ENCODE peak calls at places on chromosomes 1 and 21, in nine cellular contexts. J is fibroblast of lung; K is psoas muscle; H is dorsolateral prefrontal cortex; L is CD8-positive, alpha-beta T cell; R is astrocyte; A is colonic mucosa; E is H9; P is activated B cell treated with CpG ODN at 0.5 μM for 24 hours. O is an unnamed sample.

GRCh38 chr1:95852483-95853070 is 618.6 kb downstream of the RWDD3 start:
- DNase-seq in J (no peak), K (no peak), H (no peak), L (no peak), R (no peak), A (no peak), E (no peak), P (no peak), O (peak)

GRCh38 chr1:207463021-207463420 is 8.9 kb downstream of the CR2 start:
- DNase-seq in J (peak), K (no peak), H (no peak), L (no peak), R (peak), A (no peak), E (no peak), P (no peak), O (no peak)

GRCh38 chr1:21638531-21639341 is 30.4 kb downstream of the RAP1GAP start:
- DNase-seq in J (peak), K (peak), H (no peak), L (no peak), R (peak), A (no peak), E (no peak), P (no peak), O (peak)

GRCh38 chr1:117655220-117655577 is 49.4 kb downstream of the TENT5C start:
- DNase-seq in J (no peak), K (no peak), H (no peak), L (no peak), R (no peak), A (no peak), E (no peak), P (no peak), O (no peak)

GRCh38 chr1:38569932-38570356 is 289.6 kb downstream of the RRAGC start:
- DNase-seq in J (no peak), K (no peak), H (no peak), L (no peak), R (no peak), A (no peak), E (no peak), P (no peak), O (no peak)

GRCh38 chr1:37452416-37452815 is 22.0 kb upstream of the ZC3H12A start:
- DNase-seq in J (no peak), K (no peak), H (no peak), L (no peak), R (no peak), A (no peak), E (peak), P (no peak), O (no peak)

GRCh38 chr1:17422461-17422860 is 17.0 kb downstream of the RCC2 start:
- DNase-seq in J (no peak), K (no peak), H (no peak), L (no peak), R (no peak), A (no peak), E (no peak), P (no peak), O (no peak)

GRCh38 chr1:150127868-150128267 is 21.8 kb upstream of the PLEKHO1 start:
- DNase-seq in J (peak), K (no peak), H (no peak), L (no peak), R (no peak), A (no peak), E (no peak), P (no peak), O (no peak)

GRCh38 chr1:70518106-70518505 is 107.0 kb downstream of the CTH start:
- DNase-seq in J (no peak), K (no peak), H (no peak), L (no peak), R (no peak), A (no peak), E (no peak), P (no peak), O (no peak)

GRCh38 chr21:46153259-46154154 is 1.9 kb downstream of the FTCD start:
- DNase-seq in J (no peak), K (peak), H (peak), L (no peak), R (no peak), A (peak), E (peak), P (peak), O (peak)

GRCh38 chr1:201786824-201787223 is 42.1 kb upstream of the IPO9 start:
- DNase-seq in J (no peak), K (peak), H (no peak), L (no peak), R (no peak), A (no peak), E (peak), P (no peak), O (no peak)

GRCh38 chr1:34851431-34852105 is 8.0 kb downstream of the SMIM12 start:
- DNase-seq in J (peak), K (peak), H (no peak), L (no peak), R (no peak), A (no peak), E (no peak), P (no peak), O (no peak)

GRCh38 chr1:34850382-34850781 is 9.2 kb downstream of the SMIM12 start:
- DNase-seq in J (no peak), K (no peak), H (no peak), L (no peak), R (no peak), A (no peak), E (no peak), P (no peak), O (no peak)

GRCh38 chr1:34856697-34857096 is 2.9 kb downstream of the SMIM12 start:
- DNase-seq in J (no peak), K (no peak), H (no peak), L (no peak), R (no peak), A (no peak), E (no peak), P (no peak), O (no peak)

GRCh38 chr1:34847094-34847493 is 12.5 kb downstream of the SMIM12 start:
- DNase-seq in J (no peak), K (no peak), H (no peak), L (no peak), R (no peak), A (no peak), E (no peak), P (no peak), O (no peak)

GRCh38 chr1:34852677-34853217 is 6.8 kb downstream of the SMIM12 start:
- DNase-seq in J (peak), K (peak), H (peak), L (peak), R (peak), A (peak), E (peak), P (peak), O (no peak)
- TF ChIP-seq CTCF in J (peak), K (peak), H (peak), L (peak), R (peak), A (peak), E (peak), P (peak), O (peak)

DNA sequence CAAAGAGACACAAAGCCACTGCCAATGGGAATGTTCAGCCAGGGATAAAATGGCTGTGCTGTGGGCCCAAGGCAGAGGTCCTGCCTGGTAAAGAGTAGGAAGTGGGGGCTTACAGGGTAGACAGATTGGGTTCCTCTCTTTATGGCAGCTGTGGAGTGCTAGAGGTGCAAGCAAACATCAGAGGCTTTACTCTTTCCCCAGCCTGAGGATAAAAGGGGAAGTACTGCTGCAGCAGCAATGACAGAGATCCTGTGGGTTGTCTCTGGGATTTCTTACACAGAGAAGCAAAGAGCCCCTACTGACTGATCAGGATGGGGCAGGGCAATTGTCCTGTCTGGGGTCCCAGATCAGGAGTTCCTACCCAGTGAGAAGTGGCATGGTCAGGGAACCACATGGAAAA is 54.2 kb downstream of the DRAM2 start:
- DNase-seq in J (no peak), K (no peak), H (no peak), L (no peak), R (no peak), A (no peak), E (no peak), P (no peak), O (no peak)
- TF ChIP-seq CTCF in J (no peak), K (no peak), H (no peak), L (no peak), R (no peak), A (no peak), E (no peak), P (no peak), O (no peak)

DNA sequence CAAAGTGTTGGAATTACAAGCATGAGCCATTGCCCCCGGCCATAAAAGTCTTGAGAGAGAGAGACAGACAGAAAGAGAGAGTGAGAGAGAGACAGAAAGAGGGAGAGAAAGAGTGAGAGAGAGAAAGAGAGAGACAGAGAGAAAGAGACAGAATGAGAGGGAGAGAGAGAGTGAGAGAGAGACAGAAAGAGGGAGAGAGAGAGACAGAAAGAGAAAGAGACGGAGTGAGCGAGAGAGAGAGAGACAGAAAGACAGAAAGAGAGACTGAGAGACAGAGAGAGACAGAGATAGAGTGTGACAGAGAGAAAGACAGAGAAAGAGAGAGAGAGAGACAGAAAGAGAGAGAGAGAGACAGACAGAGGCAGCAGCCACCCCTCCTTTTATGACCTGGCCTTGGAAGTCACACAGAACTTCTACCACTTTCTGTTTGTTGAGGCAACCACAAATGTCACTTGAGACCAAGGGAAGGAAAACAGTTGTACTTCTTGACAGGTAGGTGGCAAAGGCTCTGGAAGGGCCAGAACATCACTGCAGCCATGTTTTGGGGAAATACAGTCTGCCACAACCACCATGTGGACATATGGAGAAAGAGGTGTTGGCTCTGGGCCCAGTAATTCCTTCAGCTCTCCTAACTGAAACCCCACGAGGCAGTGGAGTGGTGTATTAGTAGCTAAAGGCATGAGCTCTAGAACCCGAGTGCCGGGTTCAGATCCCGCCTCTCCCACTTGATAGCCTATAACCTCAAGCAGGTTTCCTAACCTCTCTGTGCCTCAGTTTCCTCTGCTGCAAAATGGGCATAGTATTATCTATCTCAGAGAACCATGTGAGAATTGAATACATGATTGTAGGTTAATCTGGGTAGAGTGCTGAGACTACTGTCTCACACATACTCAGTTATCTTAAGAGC is 50.6 kb downstream of the TNFRSF8 start:
- DNase-seq in J (peak), K (no peak), H (no peak), L (no peak), R (peak), A (no peak), E (no peak), P (no peak), O (no peak)
- TF ChIP-seq CTCF in J (no peak), K (no peak), H (no peak), L (no peak), R (no peak), A (no peak), E (no peak), P (no peak), O (no peak)

DNA sequence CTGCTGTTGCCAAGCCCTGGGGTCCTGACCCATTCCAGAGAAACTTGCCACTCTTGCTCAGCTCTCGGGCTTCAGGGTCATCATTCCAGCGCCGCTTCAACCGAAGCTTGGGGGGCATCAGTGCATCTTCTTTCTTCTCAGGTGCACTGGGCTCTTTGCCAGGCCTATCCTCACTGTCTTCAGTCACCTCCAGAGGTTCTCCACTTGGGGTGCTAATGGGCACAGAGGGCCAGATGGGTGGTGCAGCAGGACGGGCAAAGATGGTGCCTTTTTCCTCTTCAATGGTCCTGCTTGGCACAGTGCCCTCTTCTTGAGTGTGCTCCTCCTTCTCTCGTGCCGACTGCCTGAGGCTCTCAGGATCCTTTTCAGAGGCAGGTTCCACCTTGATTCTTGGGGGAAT is 13.3 kb downstream of the ETV3 start:
- DNase-seq in J (no peak), K (no peak), H (no peak), L (no peak), R (no peak), A (no peak), E (no peak), P (no peak), O (no peak)
- TF ChIP-seq CTCF in J (no peak), K (no peak), H (no peak), L (no peak), R (no peak), A (no peak), E (peak), P (no peak), O (no peak)

GRCh38 chr1:232211149-232211548 is 418.8 kb downstream of the SIPA1L2 start:
- DNase-seq in J (no peak), K (no peak), H (no peak), L (no peak), R (no peak), A (no peak), E (peak), P (no peak), O (no peak)
- TF ChIP-seq CTCF in J (no peak), K (no peak), H (no peak), L (no peak), R (peak), A (peak), E (peak), P (no peak), O (no peak)

O was measured in upper lobe of left lung.